ENCODE peak calls at places on chromosomes 13 and 19, in nine cellular contexts. C, O, D, A, G, T, U, R and I are unnamed samples.

GRCh38 chr13:75357576-75358295 is 124.2 kb downstream of the TBC1D4 start:
- DNase-seq in C (peak), O (no peak), D (no peak), A (no peak), G (no peak), T (no peak), U (peak), R (peak), I (peak)

GRCh38 chr19:10920288-10920655 is 8.2 kb downstream of the YIPF2 start:
- DNase-seq in C (no peak), O (no peak), D (no peak), A (no peak), G (no peak), T (no peak), U (no peak), R (no peak), I (no peak)

GRCh38 chr19:12913871-12914690 is 5.0 kb downstream of the SYCE2 start:
- DNase-seq in C (no peak), O (no peak), D (no peak), A (no peak), G (no peak), T (peak), U (peak), R (peak), I (no peak)

GRCh38 chr19:32630338-32630737 is 44.6 kb downstream of the ANKRD27 start:
- DNase-seq in C (no peak), O (no peak), D (no peak), A (no peak), G (no peak), T (no peak), U (no peak), R (no peak), I (no peak)

GRCh38 chr19:53903055-53903680 is 5.9 kb upstream of the CACNG7 start:
- DNase-seq in C (peak), O (peak), D (no peak), A (no peak), G (no peak), T (no peak), U (peak), R (no peak), I (no peak)

GRCh38 chr13:75938811-75939525 is 302.8 kb downstream of the LMO7 start:
- DNase-seq in C (no peak), O (peak), D (no peak), A (no peak), G (no peak), T (no peak), U (peak), R (no peak), I (no peak)

GRCh38 chr13:43732726-43733125 is 54.0 kb downstream of the ENOX1 start:
- DNase-seq in C (no peak), O (no peak), D (no peak), A (no peak), G (no peak), T (no peak), U (no peak), R (no peak), I (no peak)

GRCh38 chr13:48038763-48039162 is 1.2 kb downstream of the NUDT15 start:
- DNase-seq in C (no peak), O (no peak), D (no peak), A (no peak), G (no peak), T (no peak), U (no peak), R (no peak), I (no peak)

GRCh38 chr19:33418461-33418860 is 45.0 kb downstream of the CEBPG start:
- DNase-seq in C (no peak), O (no peak), D (no peak), A (no peak), G (no peak), T (no peak), U (no peak), R (no peak), I (peak)

GRCh38 chr19:10420444-10421239 is at the start of gene PDE4A:
- DNase-seq in C (peak), O (no peak), D (no peak), A (no peak), G (no peak), T (no peak), U (no peak), R (no peak), I (no peak)

GRCh38 chr13:75399168-75399878 is 82.6 kb downstream of the TBC1D4 start:
- DNase-seq in C (peak), O (peak), D (no peak), A (no peak), G (no peak), T (no peak), U (peak), R (no peak), I (no peak)